ENCODE peak calls at places on chromosomes 16 and 17, in seven cellular contexts. M is H1, Z is HCT116, Y is GM12878, X is K562, Q is endothelial cell of umbilical vein, K is HepG2. H is an unnamed sample.

GRCh38 chr17:63840591-63841349 is 1.7 kb downstream of the SMARCD2 start:
- DNase-seq in M (no peak), Z (no peak), Y (no peak), X (no peak), Q (no peak), K (no peak), H (no peak)

GRCh38 chr17:56754523-56755208 is 79.1 kb downstream of the C17orf67 start:
- DNase-seq in M (no peak), Z (no peak), Y (no peak), X (no peak), Q (peak; percentile 53), K (peak; percentile 83), H (no peak)

GRCh38 chr17:19538095-19539039 is 4.7 kb downstream of the SLC47A1 start:
- DNase-seq in M (no peak), Z (no peak), Y (no peak), X (no peak), Q (no peak), K (peak; percentile 93), H (no peak)

GRCh38 chr17:1109606-1110523 is 69.9 kb downstream of the ABR start:
- DNase-seq in M (no peak), Z (no peak), Y (no peak), X (no peak), Q (no peak), K (peak; percentile 39), H (no peak)

GRCh38 chr17:31674717-31675349 is 184.2 kb downstream of the COPRS start:
- DNase-seq in M (no peak), Z (no peak), Y (no peak), X (no peak), Q (no peak), K (no peak), H (no peak)

GRCh38 chr16:89506791-89507191 is 1.4 kb upstream of the SPG7 start:
- DNase-seq in M (no peak), Z (no peak), Y (no peak), X (no peak), Q (no peak), K (no peak), H (no peak)

GRCh38 chr17:77281024-77281903 is 140.5 kb downstream of the SEC14L1 start:
- DNase-seq in M (no peak), Z (no peak), Y (no peak), X (peak; percentile 96), Q (no peak), K (peak; percentile 65), H (no peak)

GRCh38 chr16:12426122-12426521 is 377.6 kb downstream of the CPPED1 start:
- DNase-seq in M (no peak), Z (no peak), Y (no peak), X (peak; percentile 29), Q (no peak), K (no peak), H (peak; percentile 32)

GRCh38 chr16:50521246-50521900 is 26.8 kb upstream of the NKD1 start:
- DNase-seq in M (no peak), Z (no peak), Y (no peak), X (no peak), Q (no peak), K (no peak), H (no peak)

GRCh38 chr17:2070241-2071023 is 15.5 kb downstream of the HIC1 start:
- DNase-seq in M (no peak), Z (no peak), Y (peak; percentile 96), X (no peak), Q (no peak), K (no peak), H (no peak)

GRCh38 chr17:4527552-4527951 is 27.6 kb downstream of the MYBBP1A start:
- DNase-seq in M (no peak), Z (no peak), Y (no peak), X (no peak), Q (no peak), K (no peak), H (no peak)

GRCh38 chr16:48426244-48427135 is 41.3 kb upstream of the SIAH1 start:
- DNase-seq in M (no peak), Z (no peak), Y (no peak), X (no peak), Q (no peak), K (no peak), H (no peak)

GRCh38 chr16:85178006-85178591 is 65.8 kb upstream of the CIBAR2 start:
- DNase-seq in M (no peak), Z (no peak), Y (no peak), X (no peak), Q (no peak), K (no peak), H (no peak)

GRCh38 chr17:5978496-5978895 is 91.7 kb upstream of the WSCD1 start:
- DNase-seq in M (no peak), Z (no peak), Y (no peak), X (no peak), Q (no peak), K (no peak), H (no peak)

GRCh38 chr16:23537390-23537789 is 19.8 kb downstream of the EARS2 start:
- DNase-seq in M (no peak), Z (no peak), Y (no peak), X (no peak), Q (no peak), K (peak; percentile 83), H (no peak)

GRCh38 chr17:15955793-15956541 is 11.0 kb downstream of the ADORA2B start:
- DNase-seq in M (no peak), Z (no peak), Y (no peak), X (peak; percentile 56), Q (no peak), K (no peak), H (no peak)

DNA sequence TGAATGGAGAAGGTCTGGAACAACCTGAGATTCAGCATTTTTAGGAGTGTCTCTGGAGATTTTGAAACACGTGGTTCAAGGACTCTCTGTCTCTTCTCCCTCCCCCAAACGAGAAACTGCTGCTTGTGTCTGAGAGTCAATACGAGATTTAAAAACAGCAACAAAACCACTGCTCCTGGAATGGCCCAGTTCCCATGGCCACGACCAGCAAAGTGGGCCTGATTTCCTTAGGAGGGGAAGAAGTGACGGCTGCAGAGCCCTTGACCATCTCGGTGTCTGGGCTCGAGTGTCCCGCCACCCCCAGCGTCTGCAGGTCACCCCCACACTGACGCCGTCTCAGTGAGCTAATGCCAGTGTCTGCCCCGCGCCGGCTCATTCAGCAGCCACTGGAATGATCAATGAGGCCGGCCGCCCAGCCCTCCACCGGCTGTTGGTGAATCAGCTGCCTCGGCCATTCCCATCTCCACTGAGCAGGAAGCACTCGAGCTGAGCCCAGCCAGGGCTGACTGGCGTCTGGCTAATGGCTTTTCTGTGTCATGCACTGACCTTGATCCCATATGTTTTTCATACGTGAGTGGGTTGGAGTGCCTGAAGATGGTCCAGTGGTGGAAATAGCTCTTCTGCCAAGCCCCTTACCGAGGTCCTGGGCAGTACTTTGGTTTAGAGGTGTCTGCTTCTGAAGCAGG is 151.8 kb downstream of the PITPNC1 start:
- DNase-seq in M (no peak), Z (peak; percentile 84), Y (no peak), X (no peak), Q (peak; percentile 94), K (peak; percentile 92), H (no peak)
- H3K9ac ChIP-seq in M (peak overlapping the region; percentile 36), Z (peak overlapping the region; percentile 54), Y (no peak overlapping the region), X (no peak overlapping the region), Q (peak overlapping the region; percentile 85), K (peak overlapping the region; percentile 49), H (no peak overlapping the region)

DNA sequence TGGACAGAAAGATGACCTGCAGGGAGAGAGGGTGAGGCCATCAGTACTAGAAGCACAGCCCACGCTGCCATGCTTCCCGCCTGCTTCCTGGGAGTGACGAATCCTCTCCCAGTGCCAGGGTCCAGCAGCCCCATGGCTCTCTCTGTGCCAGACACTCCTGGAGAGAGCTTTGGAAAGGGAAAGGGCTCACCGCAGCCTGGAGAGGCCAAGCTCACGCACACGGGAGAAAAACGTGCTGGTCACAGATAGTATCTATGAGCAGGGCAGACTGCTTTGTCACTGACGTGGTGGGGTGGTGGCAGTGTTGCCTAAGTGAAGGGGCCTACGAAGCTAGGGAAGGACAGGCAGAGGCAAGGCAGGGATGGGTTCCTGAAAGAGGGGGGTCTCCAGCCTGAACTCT is 5.4 kb downstream of the WBP2 start:
- DNase-seq in M (no peak), Z (no peak), Y (no peak), X (peak; percentile 49), Q (no peak), K (no peak), H (no peak)
- TF ChIP-seq EZH2 in M (no peak), Z (no peak), Y (no peak), X (no peak), Q (no peak), K (no peak), H (no peak)

DNA sequence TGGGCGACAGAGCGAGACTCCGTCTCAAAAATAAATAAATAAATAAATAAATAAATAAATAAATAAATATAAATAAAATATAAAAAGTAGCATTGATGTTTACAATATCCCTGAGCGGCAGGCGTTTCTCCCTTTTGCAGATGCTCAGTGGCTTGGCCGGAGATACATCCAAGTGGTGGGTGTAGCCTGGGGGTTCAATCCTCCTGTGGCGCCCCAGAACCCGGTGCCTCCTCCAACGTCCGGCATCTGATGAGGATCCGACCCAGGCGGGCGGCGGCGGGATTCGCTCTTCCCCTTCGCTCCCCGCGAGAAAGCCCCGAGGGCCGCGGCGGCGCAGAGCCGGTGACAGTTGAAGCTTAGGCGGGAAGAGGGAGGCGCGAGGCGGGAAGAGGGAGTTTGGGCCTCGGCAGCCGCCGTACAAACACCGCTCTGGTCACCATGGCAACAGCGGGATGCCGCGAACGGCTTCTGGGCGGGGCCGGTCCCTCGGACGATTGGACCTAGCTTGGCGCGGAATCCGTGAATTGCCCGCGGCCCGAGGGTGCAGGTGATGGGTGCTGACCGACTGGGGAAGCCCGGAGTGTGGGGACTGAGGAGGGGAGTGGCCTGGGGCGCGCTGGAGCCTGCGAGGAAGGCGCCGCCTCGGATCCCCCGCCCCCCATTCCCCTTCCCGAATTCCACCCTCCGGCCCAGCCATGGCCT is 12.7 kb upstream of the ALDOA start:
- DNase-seq in M (no peak), Z (peak; percentile 85), Y (peak; percentile 74), X (peak; percentile 95), Q (peak; percentile 88), K (peak; percentile 88), H (peak; percentile 28)
- TF ChIP-seq POLR2AphosphoS5 in M (no peak), Z (peak; percentile 51), Y (no peak), X (no peak), Q (peak; percentile 65), K (no peak), H (no peak)

DNA sequence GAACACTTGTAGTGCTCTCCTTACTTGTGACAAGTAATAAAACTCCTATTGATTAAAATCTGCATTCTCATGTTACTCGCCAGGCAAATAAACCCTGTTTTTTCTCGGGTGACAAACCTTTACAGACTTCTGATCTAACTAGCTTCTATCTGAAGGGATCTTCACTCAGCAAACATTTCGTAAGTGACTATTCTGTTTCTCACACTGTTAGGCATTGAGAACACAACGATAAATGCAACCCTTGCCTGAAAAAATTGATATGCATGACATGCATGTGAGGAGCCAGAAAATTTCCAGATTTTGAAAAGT is 149.7 kb upstream of the HS3ST3A1 start:
- DNase-seq in M (no peak), Z (no peak), Y (no peak), X (no peak), Q (no peak), K (no peak), H (no peak)
- H3K9ac ChIP-seq in M (no peak overlapping the region), Z (no peak overlapping the region), Y (no peak overlapping the region), X (no peak overlapping the region), Q (no peak overlapping the region), K (no peak overlapping the region), H (no peak overlapping the region)

H was measured in SK-N-MC.